ENCODE peak calls at places on chromosomes 5 and 9, in six cellular contexts. N is adipocyte; D is nucleus accumbens; E is dorsolateral prefrontal cortex; K is central memory CD8-positive, alpha-beta T cell; H is KG1. C is an unnamed sample.

GRCh38 chr5:132385321-132386105 is 16.0 kb downstream of the SLC22A5 start:
- DNase-seq in N (peak), D (peak), E (peak), K (peak), H (no peak), C (peak)

GRCh38 chr5:72503888-72504491 is 3.2 kb downstream of the ZNF366 start:
- DNase-seq in N (peak), D (no peak), E (no peak), K (no peak), H (no peak), C (peak)

GRCh38 chr9:26723486-26723885 is 169.1 kb downstream of the CAAP1 start:
- DNase-seq in N (peak), D (peak), E (peak), K (no peak), H (no peak), C (peak)

GRCh38 chr9:83920942-83921707 is at the start of gene KIF27:
- DNase-seq in N (peak), D (peak), E (peak), K (peak), H (peak), C (peak)

GRCh38 chr9:117963493-117963892 is 259.3 kb downstream of the TLR4 start:
- DNase-seq in N (no peak), D (no peak), E (no peak), K (no peak), H (no peak), C (no peak)

GRCh38 chr5:37738057-37738691 is 101.7 kb downstream of the GDNF start:
- DNase-seq in N (peak), D (no peak), E (no peak), K (peak), H (no peak), C (peak)

GRCh38 chr9:26945591-26945990 is 1.5 kb downstream of the PLAA start:
- DNase-seq in N (peak), D (no peak), E (no peak), K (no peak), H (no peak), C (peak)

GRCh38 chr5:95973793-95974325 is 12.2 kb upstream of the ELL2 start:
- DNase-seq in N (no peak), D (no peak), E (no peak), K (peak), H (no peak), C (no peak)

GRCh38 chr5:148343049-148343413 is 7.7 kb downstream of the SPINK9 start:
- DNase-seq in N (no peak), D (no peak), E (no peak), K (no peak), H (no peak), C (no peak)

GRCh38 chr5:150600951-150601773 is 39.3 kb upstream of the SYNPO start:
- DNase-seq in N (peak), D (no peak), E (no peak), K (no peak), H (no peak), C (peak)

GRCh38 chr5:131633830-131634229 is 1.2 kb downstream of the RAPGEF6 start:
- DNase-seq in N (no peak), D (no peak), E (no peak), K (no peak), H (no peak), C (no peak)

GRCh38 chr9:115593587-115594091 is 475.7 kb upstream of the TNC start:
- DNase-seq in N (peak), D (no peak), E (no peak), K (no peak), H (no peak), C (peak)

GRCh38 chr9:123216387-123216786 is 52.0 kb downstream of the STRBP start:
- DNase-seq in N (no peak), D (no peak), E (no peak), K (no peak), H (no peak), C (no peak)

GRCh38 chr5:23977996-23978395 is 470.6 kb downstream of the PRDM9 start:
- DNase-seq in N (peak), D (no peak), E (no peak), K (no peak), H (no peak), C (peak)

GRCh38 chr5:122368845-122369244 is 56.8 kb downstream of the SNCAIP start:
- DNase-seq in N (no peak), D (no peak), E (no peak), K (no peak), H (no peak), C (no peak)

GRCh38 chr9:130128782-130129424 is 43.3 kb upstream of the NCS1 start:
- DNase-seq in N (peak), D (no peak), E (no peak), K (peak), H (peak), C (peak)

GRCh38 chr5:51652980-51653379 is 269.7 kb downstream of the ISL1 start:
- DNase-seq in N (no peak), D (no peak), E (no peak), K (no peak), H (no peak), C (no peak)

GRCh38 chr5:131264453-131265200 is 774 bp downstream of the CDC42SE2 start:
- DNase-seq in N (peak), D (peak), E (peak), K (no peak), H (no peak), C (peak)

GRCh38 chr5:135094339-135095051 is 60.5 kb upstream of the PITX1 start:
- DNase-seq in N (no peak), D (no peak), E (no peak), K (no peak), H (no peak), C (no peak)

GRCh38 chr9:116156621-116157314 is 3.2 kb downstream of the PAPPA start:
- DNase-seq in N (peak), D (no peak), E (no peak), K (no peak), H (no peak), C (peak)

GRCh38 chr5:107466233-107466769 is 204.4 kb downstream of the EFNA5 start:
- DNase-seq in N (peak), D (peak), E (no peak), K (no peak), H (no peak), C (no peak)

GRCh38 chr9:130382086-130382485 is 62.7 kb upstream of the ASS1 start:
- DNase-seq in N (no peak), D (no peak), E (no peak), K (no peak), H (no peak), C (no peak)

GRCh38 chr9:73037613-73038012 is 84.8 kb upstream of the ALDH1A1 start:
- DNase-seq in N (no peak), D (no peak), E (no peak), K (no peak), H (no peak), C (no peak)

GRCh38 chr5:60334281-60334713 is 365.7 kb downstream of the DEPDC1B start:
- DNase-seq in N (peak), D (no peak), E (no peak), K (no peak), H (no peak), C (peak)

GRCh38 chr5:126865299-126865698 is 88.4 kb downstream of the LMNB1 start:
- DNase-seq in N (peak), D (no peak), E (no peak), K (no peak), H (no peak), C (peak)

GRCh38 chr9:88303785-88304495 is 84.3 kb upstream of the SPIN1 start:
- DNase-seq in N (peak), D (no peak), E (no peak), K (no peak), H (no peak), C (peak)

GRCh38 chr5:61525573-61526142 is 193.6 kb downstream of the ZSWIM6 start:
- DNase-seq in N (no peak), D (no peak), E (no peak), K (no peak), H (no peak), C (no peak)

GRCh38 chr9:137965177-137965795 is 87.7 kb downstream of the CACNA1B start:
- DNase-seq in N (no peak), D (no peak), E (no peak), K (no peak), H (no peak), C (no peak)

GRCh38 chr9:81563739-81564138 is 125.6 kb downstream of the TLE1 start:
- DNase-seq in N (no peak), D (no peak), E (no peak), K (no peak), H (no peak), C (no peak)

GRCh38 chr5:90911169-90911568 is 352.6 kb downstream of the ADGRV1 start:
- DNase-seq in N (no peak), D (no peak), E (no peak), K (no peak), H (no peak), C (no peak)

C was measured in GM23248.